ENCODE peak calls at places on chromosomes 11 and 22, in eight cellular contexts. A is GM10248; U is globus pallidus; Z is iris pigment epithelial cell; I is C1 segment of cervical spinal cord; B is left ventricle myocardium inferior; Q is HTR-8/SVneo; V is stimulated activated CD8-positive, alpha-beta memory T cell treated with anti-CD3 and anti-CD28 coated beads, Interleukin-7, amount 100 ng/mL, for 1 hour. R is an unnamed sample.

GRCh38 chr11:44261800-44262591 is 47.9 kb downstream of the ALX4 start:
- DNase-seq in A (no peak), I (no peak), B (no peak), Z (no peak), U (no peak), V (no peak), Q (no peak), R (no peak)

GRCh38 chr11:227824-228223 is 8.3 kb downstream of the SIRT3 start:
- DNase-seq in B (no peak), A (no peak), U (no peak), Z (no peak), Q (no peak), I (no peak), V (no peak), R (no peak)

GRCh38 chr11:69241844-69242582 is 51.9 kb upstream of the MYEOV start:
- DNase-seq in B (no peak), Q (no peak), U (no peak), A (no peak), I (no peak), V (no peak), Z (no peak), R (no peak)

GRCh38 chr11:783581-784015 is 6.3 kb downstream of the CEND1 start:
- DNase-seq in V (no peak), U (peak; percentile 73), I (peak; percentile 65), Z (peak; percentile 80), Q (peak; percentile 72), A (no peak), B (peak; percentile 68), R (no peak)

GRCh38 chr11:18374956-18375355 is 19.4 kb upstream of the LDHA start:
- DNase-seq in I (no peak), Q (no peak), B (no peak), U (no peak), Z (no peak), V (no peak), A (no peak), R (no peak)

GRCh38 chr11:59866397-59866796 is at the start of gene TCN1:
- DNase-seq in B (no peak), I (no peak), V (no peak), Q (no peak), Z (peak; percentile 10), U (no peak), A (no peak), R (no peak)

GRCh38 chr11:32316232-32316631 is 119.1 kb downstream of the WT1 start:
- DNase-seq in Z (no peak), I (no peak), Q (no peak), A (no peak), U (no peak), B (no peak), V (no peak), R (no peak)

GRCh38 chr11:46100670-46101069 is 20.6 kb downstream of the PHF21A start:
- DNase-seq in U (no peak), B (no peak), A (no peak), I (no peak), Z (no peak), Q (no peak), V (no peak), R (no peak)

GRCh38 chr22:46001426-46002106 is 24.6 kb upstream of the WNT7B start:
- DNase-seq in U (no peak), A (no peak), Z (no peak), Q (no peak), V (no peak), I (no peak), B (peak; percentile 41), R (no peak)